ENCODE peak calls at places on chromosome 21, in eight cellular contexts. X, B, V, Q, N, D, P and G are unnamed samples.

GRCh38 chr21:14259669-14260458 is 43.9 kb downstream of the RBM11 start:
- ATAC-seq in Q (peak), D (no peak), P (peak), B (peak), V (peak), X (no peak), N (peak), G (peak)

GRCh38 chr21:44513389-44514217 is 26.4 kb downstream of the KRTAP10-1 start:
- ATAC-seq in P (no peak), Q (no peak), X (no peak), D (no peak), B (no peak), N (no peak), V (no peak), G (no peak)

GRCh38 chr21:29334717-29335428 is 36.2 kb downstream of the BACH1 start:
- ATAC-seq in P (peak), V (no peak), Q (no peak), B (no peak), N (no peak), X (peak), D (no peak), G (no peak)

GRCh38 chr21:37071561-37072238 is 1.2 kb downstream of the PIGP start:
- ATAC-seq in X (no peak), N (peak), B (peak), V (peak), D (no peak), P (peak), Q (no peak), G (peak)

GRCh38 chr21:38806153-38806941 is 618 bp downstream of the ETS2 start:
- ATAC-seq in N (no peak), D (peak), V (peak), P (peak), B (peak), X (peak), Q (peak), G (peak)

GRCh38 chr21:32733356-32733755 is 5.5 kb upstream of the SYNJ1 start:
- ATAC-seq in Q (no peak), X (peak), B (no peak), P (no peak), D (no peak), N (no peak), V (no peak), G (no peak)

GRCh38 chr21:28487455-28488070 is 505.1 kb downstream of the LTN1 start:
- ATAC-seq in N (no peak), D (no peak), B (no peak), Q (no peak), V (no peak), X (no peak), P (no peak), G (no peak)

GRCh38 chr21:36415375-36415774 is 30.2 kb downstream of the CHAF1B start:
- ATAC-seq in V (no peak), B (no peak), X (no peak), N (no peak), D (no peak), P (no peak), Q (no peak), G (no peak)

GRCh38 chr21:36994501-36995189 is 11.9 kb upstream of the RIPPLY3 start:
- ATAC-seq in X (no peak), D (no peak), B (no peak), Q (no peak), N (no peak), V (no peak), P (no peak), G (no peak)

GRCh38 chr21:46264046-46264689 is 21.2 kb downstream of the MCM3AP start:
- ATAC-seq in P (peak), V (no peak), D (no peak), N (no peak), B (no peak), X (no peak), Q (no peak), G (peak)